ENCODE peak calls at places on chromosomes 13 and 19, in seven cellular contexts. Y is endodermal cell, L is IMR-90, J is fibroblast of lung, I is pancreas, U is heart right ventricle, W is ascending aorta. S is an unnamed sample.

GRCh38 chr19:2166741-2167738 is 3.3 kb downstream of the DOT1L start:
- DNase-seq in Y (peak), L (peak), J (peak), I (peak), U (peak), W (peak), S (peak)

GRCh38 chr13:110380359-110381028 is 73.4 kb downstream of the COL4A2 start:
- DNase-seq in Y (peak), L (peak), J (peak), I (no peak), U (no peak), W (no peak), S (peak)

GRCh38 chr19:13843104-13843921 is 33.6 kb upstream of the NANOS3 start:
- DNase-seq in Y (peak), L (peak), J (peak), I (peak), U (peak), W (no peak), S (peak)

GRCh38 chr13:77492982-77493381 is 42.5 kb upstream of the SCEL start:
- DNase-seq in Y (no peak), L (no peak), J (peak), I (no peak), U (no peak), W (no peak), S (peak)

GRCh38 chr13:110338441-110339101 is 31.5 kb downstream of the COL4A2 start:
- DNase-seq in Y (no peak), L (peak), J (peak), I (no peak), U (peak), W (no peak), S (peak)

GRCh38 chr19:39401549-39402416 is 4.9 kb upstream of the ZFP36 start:
- DNase-seq in Y (peak), L (peak), J (peak), I (no peak), U (peak), W (peak), S (peak)

GRCh38 chr19:42396542-42397314 is 6.6 kb upstream of the CNFN start:
- DNase-seq in Y (peak), L (peak), J (peak), I (peak), U (peak), W (peak), S (peak)

GRCh38 chr19:8571006-8571411 is 6.2 kb downstream of the MYO1F start:
- DNase-seq in Y (no peak), L (peak), J (peak), I (no peak), U (peak), W (no peak), S (no peak)

GRCh38 chr19:41261474-41262190 is 2.5 kb upstream of the HNRNPUL1 start:
- DNase-seq in Y (no peak), L (no peak), J (peak), I (peak), U (peak), W (no peak), S (no peak)

GRCh38 chr13:46858163-46858562 is 38.7 kb downstream of the HTR2A start:
- DNase-seq in Y (no peak), L (no peak), J (no peak), I (no peak), U (no peak), W (no peak), S (no peak)

GRCh38 chr13:46852168-46852567 is 44.7 kb downstream of the HTR2A start:
- DNase-seq in Y (no peak), L (no peak), J (no peak), I (no peak), U (no peak), W (no peak), S (no peak)

GRCh38 chr13:46855166-46855565 is 41.7 kb downstream of the HTR2A start:
- DNase-seq in Y (no peak), L (no peak), J (no peak), I (no peak), U (no peak), W (no peak), S (no peak)

GRCh38 chr13:46858776-46859175 is 38.1 kb downstream of the HTR2A start:
- DNase-seq in Y (no peak), L (no peak), J (no peak), I (no peak), U (no peak), W (no peak), S (no peak)

DNA sequence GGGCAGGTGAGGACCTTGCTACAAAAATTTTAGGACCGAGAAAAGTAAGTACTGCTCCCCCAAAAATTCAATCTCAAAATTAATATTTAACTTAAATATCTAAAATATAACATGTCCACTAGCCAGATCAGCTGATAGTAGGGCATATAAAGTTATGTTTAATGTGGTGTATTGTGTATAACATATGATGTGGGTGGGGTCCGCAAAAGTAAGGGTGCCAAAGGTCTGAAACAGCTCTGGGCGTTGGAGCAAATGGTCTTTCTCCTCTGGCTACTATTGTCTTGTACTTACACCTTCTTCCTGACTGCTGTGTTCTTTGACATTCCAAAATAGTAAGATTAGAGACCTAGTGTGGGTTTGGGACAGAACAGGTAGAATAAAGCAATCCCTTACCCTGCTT is 41.2 kb downstream of the HTR2A start:
- DNase-seq in Y (no peak), L (no peak), J (no peak), I (no peak), U (no peak), W (no peak), S (no peak)
- H3K4me3 ChIP-seq in Y (no peak), L (no peak), J (no peak), I (no peak), U (no peak), W (no peak), S (no peak)

DNA sequence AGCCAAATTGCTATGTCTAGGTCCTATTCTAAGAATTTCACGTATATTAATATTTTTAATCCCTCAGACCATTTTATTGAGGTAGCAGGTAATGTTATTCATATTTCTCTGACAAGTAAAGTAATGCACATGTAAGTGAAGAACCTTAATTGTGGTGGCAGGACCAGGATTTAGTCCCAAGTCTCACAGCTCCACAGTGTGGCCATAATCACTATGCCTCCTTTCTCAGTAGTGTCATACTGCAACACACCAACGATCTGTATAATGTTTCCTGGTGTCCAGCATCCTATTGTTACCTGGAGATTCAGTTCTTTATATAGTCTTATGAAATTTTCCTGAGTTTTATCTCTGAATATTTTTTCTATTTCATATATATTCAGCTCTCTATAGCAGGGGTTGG is 340.3 kb downstream of the OLFM4 start:
- DNase-seq in Y (no peak), L (no peak), J (no peak), I (no peak), U (no peak), W (no peak), S (no peak)
- TF ChIP-seq CTCF in Y (peak), L (no peak), J (no peak), I (no peak), U (no peak), W (no peak), S (no peak)

DNA sequence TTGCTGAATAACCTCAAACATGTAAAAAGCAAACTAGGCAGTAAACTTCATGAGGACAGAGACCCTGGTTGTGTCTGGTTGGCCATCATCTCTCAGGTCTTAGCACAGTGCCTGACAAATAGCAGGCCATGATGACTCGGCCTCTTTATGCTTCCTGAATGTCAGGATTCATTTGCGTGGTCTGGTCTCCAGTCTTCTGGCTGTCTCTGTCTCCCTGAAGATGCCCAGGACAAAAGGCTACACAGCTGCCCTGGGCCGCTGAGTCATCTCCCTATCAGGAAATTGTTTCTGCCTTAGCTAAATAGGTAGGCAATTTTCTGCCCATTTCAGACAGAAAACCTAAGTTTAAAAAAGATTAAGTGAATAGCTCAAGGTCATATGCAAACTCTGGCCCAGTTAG is 84.1 kb upstream of the FNDC3A start:
- DNase-seq in Y (no peak), L (peak), J (peak), I (no peak), U (no peak), W (no peak), S (peak)
- H3K4me3 ChIP-seq in Y (no peak), L (no peak), J (no peak), I (no peak), U (no peak), W (no peak), S (no peak)

GRCh38 chr19:56069642-56070041 is 51.5 kb downstream of the ZNF787 start:
- DNase-seq in Y (no peak), L (no peak), J (no peak), I (no peak), U (no peak), W (no peak), S (no peak)

GRCh38 chr19:56066152-56067023 is 54.7 kb downstream of the ZNF787 start:
- DNase-seq in Y (peak), L (peak), J (peak), I (peak), U (peak), W (no peak), S (peak)

GRCh38 chr19:56076413-56076998 is 44.6 kb downstream of the ZNF787 start:
- DNase-seq in Y (peak), L (peak), J (peak), I (peak), U (peak), W (no peak), S (peak)

DNA sequence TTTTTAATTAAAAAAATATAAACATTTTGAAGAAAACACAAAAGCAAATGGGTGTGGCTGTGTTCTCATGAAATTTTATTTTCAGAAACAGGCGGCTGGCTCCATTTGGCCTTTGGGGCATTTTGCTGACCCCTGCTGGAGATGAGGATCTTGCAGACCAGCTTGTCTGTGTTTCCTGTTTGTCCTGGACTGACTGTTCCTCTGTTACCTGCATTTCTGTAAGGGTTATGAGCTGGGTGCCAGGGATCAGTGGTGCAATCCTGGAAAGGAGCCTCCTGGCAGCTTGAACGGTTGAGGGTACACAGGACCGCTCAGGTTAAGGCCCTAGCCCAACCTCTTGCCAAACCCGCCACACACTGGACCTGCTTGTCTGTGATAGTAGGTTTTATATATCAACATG is 49.9 kb downstream of the ZNF787 start:
- DNase-seq in Y (peak), L (no peak), J (no peak), I (no peak), U (no peak), W (no peak), S (no peak)
- TF ChIP-seq CTCF in Y (peak), L (no peak), J (no peak), I (no peak), U (no peak), W (no peak), S (peak)

GRCh38 chr13:112824429-112824828 is 134.6 kb downstream of the ATP11A start:
- DNase-seq in Y (no peak), L (no peak), J (no peak), I (no peak), U (no peak), W (no peak), S (no peak)
- H3K4me3 ChIP-seq in Y (no peak), L (no peak), J (no peak), I (no peak), U (no peak), W (no peak), S (no peak)

DNA sequence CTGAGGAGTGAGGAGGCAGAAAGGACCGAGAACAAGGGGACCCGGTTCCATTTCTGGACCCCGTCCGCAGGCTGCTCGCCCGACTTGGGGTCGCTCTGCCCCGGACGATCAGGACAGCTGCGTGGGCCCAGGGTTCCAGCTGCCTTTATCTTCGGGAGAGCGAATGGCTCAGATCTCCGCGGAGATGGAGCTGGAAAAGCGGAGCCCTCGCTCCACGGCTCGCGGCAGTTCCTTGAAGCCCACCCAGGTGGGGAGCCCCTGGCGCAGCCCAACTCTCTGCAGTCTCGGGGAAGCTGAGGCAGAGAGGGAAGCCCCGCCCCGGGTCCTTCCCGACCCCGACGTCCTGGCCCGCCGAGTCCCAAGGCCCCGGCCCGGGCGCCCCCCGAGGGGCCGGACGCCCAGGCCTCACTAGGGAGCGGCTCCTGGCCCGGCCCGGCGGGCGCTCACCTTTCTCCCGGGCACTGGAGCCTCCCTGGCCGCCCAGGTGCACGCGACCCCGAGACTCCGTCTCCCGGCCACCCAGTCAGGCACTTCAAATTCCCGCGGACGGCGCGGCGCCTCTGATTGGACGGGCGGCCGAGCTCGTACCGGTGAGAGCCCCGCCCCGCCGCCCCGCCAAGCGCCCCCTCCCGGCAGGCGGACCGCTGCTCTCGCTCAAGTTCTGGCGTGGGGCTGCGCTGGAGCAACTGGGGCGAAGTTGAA is 485.7 kb downstream of the UQCRFS1 start:
- DNase-seq in Y (peak), L (no peak), J (peak), I (peak), U (no peak), W (no peak), S (peak)
- TF ChIP-seq CTCF in Y (peak), L (no peak), J (no peak), I (no peak), U (no peak), W (no peak), S (peak)

GRCh38 chr19:46404884-46405658 is 8.3 kb downstream of the CCDC8 start:
- DNase-seq in Y (peak), L (no peak), J (no peak), I (no peak), U (no peak), W (no peak), S (peak)
- H3K4me3 ChIP-seq in Y (no peak), L (no peak), J (no peak), I (peak), U (peak), W (peak), S (no peak)

GRCh38 chr19:24048261-24048660 is 38.7 kb upstream of the ZNF254 start:
- DNase-seq in Y (peak), L (no peak), J (no peak), I (no peak), U (no peak), W (no peak), S (no peak)
- TF ChIP-seq CTCF in Y (peak), L (no peak), J (no peak), I (no peak), U (no peak), W (no peak), S (no peak)